ENCODE peak calls at places on chromosomes 16 and 17, in nine cellular contexts. X, C, N, I, Z, D, F, P and A are unnamed samples.

GRCh38 chr17:57906910-57907309 is 48.3 kb downstream of the CUEDC1 start:
- DNase-seq in N (no peak), F (no peak), P (no peak), X (peak), I (no peak), Z (no peak), C (no peak), D (peak), A (no peak)

GRCh38 chr16:55668337-55669281 is 12.8 kb downstream of the SLC6A2 start:
- DNase-seq in F (no peak), C (peak), N (peak), P (no peak), D (no peak), I (peak), Z (no peak), X (peak), A (peak)

GRCh38 chr17:1643999-1644492 is 1.5 kb downstream of the SCARF1 start:
- DNase-seq in F (no peak), Z (no peak), D (no peak), X (no peak), N (peak), C (no peak), I (no peak), P (no peak), A (no peak)

GRCh38 chr16:19844945-19845641 is 39.6 kb downstream of the GPRC5B start:
- DNase-seq in Z (no peak), X (peak), F (no peak), P (no peak), I (peak), C (peak), D (no peak), N (no peak), A (peak)

GRCh38 chr17:80008383-80008840 is 27.3 kb downstream of the TBC1D16 start:
- DNase-seq in I (peak), X (peak), C (peak), P (peak), Z (peak), F (peak), N (peak), D (peak), A (peak)

GRCh38 chr16:85361441-85362118 is 249.3 kb upstream of the CIBAR2 start:
- DNase-seq in Z (no peak), D (peak), X (no peak), F (peak), P (peak), I (no peak), C (peak), N (no peak), A (no peak)

GRCh38 chr16:19114359-19115147 is 789 bp downstream of the ITPRIPL2 start:
- DNase-seq in D (peak), F (peak), X (peak), P (peak), Z (peak), I (peak), C (peak), N (peak), A (no peak)

GRCh38 chr17:60421273-60422161 is 772 bp upstream of the CHCT1 start:
- DNase-seq in I (peak), F (peak), N (peak), Z (peak), C (peak), D (peak), P (peak), X (peak), A (no peak)

GRCh38 chr17:27808629-27809028 is 8.3 kb upstream of the NOS2 start:
- DNase-seq in Z (no peak), N (no peak), D (no peak), X (no peak), F (no peak), P (no peak), C (no peak), I (no peak), A (no peak)

GRCh38 chr16:75064403-75065148 is 52.0 kb downstream of the LDHD start:
- DNase-seq in I (peak), D (peak), Z (peak), P (no peak), F (no peak), C (no peak), N (no peak), X (no peak), A (no peak)

GRCh38 chr16:81521141-81521626 is 76.6 kb downstream of the CMIP start:
- DNase-seq in Z (no peak), D (peak), F (no peak), P (peak), N (no peak), X (no peak), C (no peak), I (no peak), A (no peak)

GRCh38 chr16:59597269-59597668 is 863.2 kb upstream of the GOT2 start:
- DNase-seq in I (peak), C (no peak), N (no peak), P (no peak), X (no peak), Z (no peak), D (no peak), F (no peak), A (no peak)

GRCh38 chr16:50036426-50036825 is 11.4 kb downstream of the CNEP1R1 start:
- DNase-seq in P (no peak), X (no peak), N (no peak), F (no peak), D (no peak), C (no peak), Z (no peak), I (no peak), A (no peak)

GRCh38 chr17:57340160-57340981 is 84.0 kb downstream of the MSI2 start:
- DNase-seq in C (no peak), X (no peak), D (no peak), F (no peak), Z (no peak), P (no peak), I (no peak), N (no peak), A (no peak)

GRCh38 chr17:57537524-57538410 is 207.3 kb downstream of the CCDC182 start:
- DNase-seq in I (no peak), P (no peak), F (no peak), D (no peak), N (peak), C (no peak), X (no peak), Z (no peak), A (no peak)

GRCh38 chr17:1746975-1747543 is 4.4 kb downstream of the SERPINF2 start:
- DNase-seq in Z (peak), P (peak), F (no peak), D (peak), N (peak), X (no peak), C (peak), I (no peak), A (no peak)

GRCh38 chr17:32136856-32137255 is 5.4 kb upstream of the RHOT1 start:
- DNase-seq in F (no peak), P (no peak), I (no peak), C (no peak), N (no peak), D (peak), Z (no peak), X (no peak), A (no peak)

GRCh38 chr16:79533292-79533691 is 67.2 kb downstream of the MAF start:
- DNase-seq in Z (no peak), D (no peak), N (no peak), I (no peak), F (no peak), C (no peak), P (no peak), X (no peak), A (no peak)

GRCh38 chr16:85539629-85540291 is 73.4 kb upstream of the GSE1 start:
- DNase-seq in I (no peak), Z (no peak), D (no peak), X (no peak), P (no peak), F (no peak), N (no peak), C (no peak), A (no peak)

GRCh38 chr17:75105269-75106080 is 4.3 kb upstream of the ARMC7 start:
- DNase-seq in D (peak), F (no peak), C (no peak), P (peak), I (peak), N (peak), X (peak), Z (peak), A (peak)

GRCh38 chr17:10114931-10115535 is 83.4 kb downstream of the GAS7 start:
- DNase-seq in X (peak), I (peak), C (peak), Z (peak), P (peak), D (peak), F (peak), N (no peak), A (peak)

GRCh38 chr17:41767324-41768042 is 19.0 kb downstream of the JUP start:
- DNase-seq in X (no peak), Z (no peak), C (no peak), F (no peak), I (no peak), N (no peak), D (no peak), P (no peak), A (no peak)

GRCh38 chr17:57020208-57020607 is 42.3 kb downstream of the SCPEP1 start:
- DNase-seq in N (no peak), I (no peak), X (no peak), P (no peak), D (no peak), C (no peak), F (no peak), Z (no peak), A (no peak)

GRCh38 chr16:19116711-19117449 is 3.1 kb downstream of the ITPRIPL2 start:
- DNase-seq in D (no peak), C (no peak), X (no peak), N (no peak), F (no peak), Z (no peak), P (no peak), I (peak), A (no peak)

GRCh38 chr17:68288375-68288774 is 2.6 kb downstream of the SLC16A6 start:
- DNase-seq in I (no peak), X (no peak), N (no peak), D (no peak), C (no peak), P (no peak), Z (no peak), F (no peak), A (peak)
- TF ChIP-seq POLR2A in I (no peak), X (no peak), N (no peak), D (no peak), C (no peak), P (no peak), Z (no peak), F (no peak), A (no peak)

GRCh38 chr16:29663020-29663828 is at the start of gene SPN:
- DNase-seq in I (no peak), P (no peak), Z (no peak), C (no peak), F (no peak), X (no peak), D (no peak), N (no peak), A (no peak)
- TF ChIP-seq POLR2A in I (no peak), P (no peak), Z (no peak), C (no peak), F (no peak), X (no peak), D (no peak), N (no peak), A (no peak)

GRCh38 chr17:77441130-77441920 is 300.6 kb downstream of the SEC14L1 start:
- DNase-seq in D (no peak), P (no peak), C (no peak), N (no peak), X (no peak), I (no peak), F (no peak), Z (no peak), A (no peak)
- TF ChIP-seq POLR2A in D (no peak), P (no peak), C (no peak), N (no peak), X (no peak), I (no peak), F (no peak), Z (no peak), A (no peak)

DNA sequence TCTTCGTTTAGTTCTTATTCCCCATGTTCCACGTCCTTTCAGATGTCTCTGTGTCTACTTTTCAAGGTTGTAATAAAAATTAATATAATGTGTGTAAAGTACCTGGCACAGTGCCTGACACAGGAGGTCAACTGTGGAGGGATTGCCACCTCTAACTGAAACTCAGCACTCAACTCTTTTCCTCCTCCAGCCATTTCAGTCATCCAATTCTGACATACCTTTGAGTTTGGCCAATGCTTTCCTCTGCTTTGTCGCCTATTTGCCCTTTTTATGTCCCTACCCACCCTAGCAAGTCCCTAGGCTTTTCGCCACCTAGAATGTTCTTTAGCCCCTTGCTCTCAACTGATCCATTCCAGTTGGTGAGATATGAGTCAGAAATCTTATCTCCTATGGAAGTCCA is 1.6 kb downstream of the UBE2Z start:
- DNase-seq in N (peak), F (no peak), D (no peak), P (peak), C (no peak), I (peak), X (no peak), Z (no peak), A (no peak)
- TF ChIP-seq POLR2A in N (no peak), F (no peak), D (no peak), P (no peak), C (no peak), I (no peak), X (no peak), Z (no peak), A (no peak)